ENCODE peak calls at places on chromosomes 11 and 22, in six cellular contexts. Y, L, K, E, M and G are unnamed samples.

GRCh38 chr22:41359376-41359775 is 22.4 kb upstream of the TEF start:
- DNase-seq in E (no peak), M (no peak), Y (no peak), L (no peak), K (no peak), G (no peak)

GRCh38 chr11:116379185-116379828 is 393.5 kb downstream of the BUD13 start:
- DNase-seq in M (peak; percentile 36), L (peak; percentile 57), K (no peak), E (peak; percentile 1), Y (peak; percentile 59), G (no peak)

GRCh38 chr11:66892926-66893325 is 36.1 kb downstream of the LRFN4 start:
- DNase-seq in Y (no peak), L (no peak), E (no peak), M (no peak), K (no peak), G (no peak)

GRCh38 chr11:12865871-12866595 is 143.1 kb upstream of the RASSF10 start:
- DNase-seq in E (no peak), K (no peak), L (no peak), M (no peak), Y (no peak), G (no peak)

GRCh38 chr11:133992121-133992520 is 35.4 kb upstream of the IGSF9B start:
- DNase-seq in K (no peak), L (no peak), Y (no peak), M (no peak), E (no peak), G (no peak)

GRCh38 chr11:46134540-46134939 is 13.3 kb upstream of the PHF21A start:
- DNase-seq in E (no peak), M (no peak), K (no peak), L (peak; percentile 31), Y (no peak), G (no peak)

GRCh38 chr11:13298765-13299164 is 21.2 kb downstream of the BMAL1 start:
- DNase-seq in E (no peak), Y (no peak), L (no peak), M (no peak), K (no peak), G (no peak)

GRCh38 chr22:21736084-21736642 is 569 bp upstream of the YPEL1 start:
- DNase-seq in M (no peak), K (no peak), E (no peak), Y (no peak), L (no peak), G (no peak)

GRCh38 chr11:18394928-18395734 is 768 bp downstream of the LDHA start:
- DNase-seq in E (no peak), M (peak; percentile 20), L (no peak), Y (peak; percentile 78), K (no peak), G (no peak)

GRCh38 chr11:932435-932834 is 6.8 kb downstream of the AP2A2 start:
- DNase-seq in M (no peak), Y (no peak), L (no peak), K (no peak), E (no peak), G (no peak)

GRCh38 chr11:55852141-55852540 is 13.6 kb downstream of the OR5D16 start:
- DNase-seq in Y (no peak), E (no peak), K (no peak), L (no peak), M (no peak), G (no peak)

GRCh38 chr11:121611242-121611641 is 158.5 kb upstream of the SORL1-AS1 start:
- DNase-seq in Y (no peak), E (no peak), L (no peak), K (no peak), M (no peak), G (no peak)

GRCh38 chr11:67267188-67268035 is 1.1 kb downstream of the GRK2 start:
- DNase-seq in L (no peak), M (no peak), E (no peak), Y (peak; percentile 64), K (no peak), G (no peak)

GRCh38 chr11:1837171-1838076 is 1.4 kb upstream of the TNNI2 start:
- DNase-seq in K (peak; percentile 62), E (peak; percentile 51), Y (peak; percentile 95), L (peak; percentile 70), M (peak; percentile 72), G (no peak)